ENCODE peak calls at places on chromosome 12, in five cellular contexts. Q is HepG2, G is GM12878, D is H1, A is K562. W is an unnamed sample.
A peak's percentile ranks its signal among the peaks of the same experiment; 100 is the strongest.

GRCh38 chr12:128823216-128823915 is 392 bp downstream of the SLC15A4 start:
- DNase-seq in Q (peak; percentile 12), A (peak; percentile 72), G (no peak), D (peak; percentile 70), W (no peak)

GRCh38 chr12:52278931-52279682 is 4.7 kb downstream of the KRT86 start:
- DNase-seq in D (peak; percentile 96), G (no peak), Q (peak; percentile 21), A (peak; percentile 91), W (peak; percentile 57)

GRCh38 chr12:2359725-2360629 is 307.2 kb downstream of the CACNA1C start:
- DNase-seq in A (no peak), Q (no peak), D (no peak), G (no peak), W (no peak)

GRCh38 chr12:118166946-118167345 is 31.0 kb downstream of the PEBP1 start:
- DNase-seq in D (no peak), Q (no peak), A (no peak), G (peak; percentile 87), W (no peak)

GRCh38 chr12:553216-554000 is 93.7 kb downstream of the B4GALNT3 start:
- DNase-seq in A (no peak), Q (no peak), G (no peak), D (no peak), W (no peak)

GRCh38 chr12:2163172-2163927 is 110.6 kb downstream of the CACNA1C start:
- DNase-seq in A (no peak), D (no peak), G (no peak), Q (peak; percentile 6), W (no peak)

GRCh38 chr12:18868673-18869072 is 130.8 kb downstream of the CAPZA3 start:
- DNase-seq in G (no peak), A (no peak), D (no peak), Q (no peak), W (no peak)

GRCh38 chr12:78229491-78230209 is 399.0 kb downstream of the NAV3 start:
- DNase-seq in D (peak; percentile 69), A (peak; percentile 16), Q (peak; percentile 28), G (peak; percentile 21), W (peak; percentile 44)

GRCh38 chr12:106710143-106710893 is 64.2 kb upstream of the RIC8B start:
- DNase-seq in A (no peak), D (no peak), Q (no peak), G (no peak), W (no peak)

GRCh38 chr12:126747530-126748149 is 1519.3 kb upstream of the TMEM132C start:
- DNase-seq in D (peak; percentile 87), Q (peak; percentile 9), A (peak; percentile 83), G (no peak), W (peak; percentile 16)

GRCh38 chr12:115132145-115132544 is 448.2 kb upstream of the TBX3 start:
- DNase-seq in G (no peak), A (no peak), D (no peak), Q (no peak), W (no peak)

GRCh38 chr12:51900323-51900889 is 6.9 kb upstream of the ACVRL1 start:
- DNase-seq in A (no peak), Q (no peak), D (no peak), G (no peak), W (no peak)

GRCh38 chr12:117334855-117335587 is 26.4 kb downstream of the NOS1 start:
- DNase-seq in G (no peak), Q (no peak), A (no peak), D (no peak), W (no peak)

GRCh38 chr12:60830381-60830780 is 1234.6 kb downstream of the SLC16A7 start:
- DNase-seq in Q (no peak), A (no peak), D (no peak), G (no peak), W (no peak)

GRCh38 chr12:95951515-95951914 is 8.4 kb downstream of the AMDHD1 start:
- DNase-seq in G (no peak), D (no peak), Q (no peak), A (no peak), W (no peak)

GRCh38 chr12:128073937-128074336 is 193.0 kb upstream of the TMEM132C start:
- DNase-seq in Q (no peak), G (no peak), A (no peak), D (no peak), W (no peak)

GRCh38 chr12:116803018-116803736 is 65.1 kb downstream of the RNFT2 start:
- DNase-seq in A (no peak), D (no peak), G (no peak), Q (no peak), W (no peak)

GRCh38 chr12:82687020-82687951 is 580 bp downstream of the TMTC2 start:
- DNase-seq in G (no peak), Q (no peak), D (peak; percentile 74), A (no peak), W (peak; percentile 35)

GRCh38 chr12:46450279-46450748 is 77.7 kb upstream of the SLC38A2 start:
- DNase-seq in D (no peak), A (peak; percentile 36), Q (no peak), G (no peak), W (no peak)

GRCh38 chr12:5213990-5214389 is 170.3 kb downstream of the KCNA5 start:
- DNase-seq in D (no peak), Q (peak; percentile 14), G (no peak), A (no peak), W (no peak)

GRCh38 chr12:6943387-6943718 is 263 bp upstream of the RNU7-1 start:
- DNase-seq in G (no peak), A (peak; percentile 69), D (peak; percentile 72), Q (peak; percentile 88), W (peak; percentile 89)

GRCh38 chr12:5997260-5997659 is 52.2 kb upstream of the ANO2 start:
- DNase-seq in Q (no peak), A (no peak), G (no peak), D (no peak), W (no peak)

GRCh38 chr12:47943492-47944359 is 19.7 kb upstream of the TMEM106C start:
- DNase-seq in A (no peak), D (no peak), Q (peak; percentile 19), G (no peak), W (peak; percentile 16)

GRCh38 chr12:40149673-40150260 is 43.9 kb upstream of the SLC2A13 start:
- DNase-seq in A (no peak), D (no peak), G (no peak), Q (no peak), W (no peak)

GRCh38 chr12:49548481-49548821 is 9.6 kb downstream of the KCNH3 start:
- DNase-seq in Q (no peak), D (no peak), A (no peak), G (no peak), W (no peak)

GRCh38 chr12:75890141-75890540 is 141.4 kb downstream of the PHLDA1 start:
- DNase-seq in D (no peak), G (no peak), A (no peak), Q (no peak), W (no peak)

GRCh38 chr12:8636581-8636980 is 23.9 kb upstream of the AICDA start:
- DNase-seq in G (no peak), D (no peak), Q (no peak), A (no peak), W (no peak)

GRCh38 chr12:47032644-47033043 is 46.8 kb upstream of the PCED1B start:
- DNase-seq in A (no peak), G (no peak), D (no peak), Q (peak; percentile 23), W (peak; percentile 36)

GRCh38 chr12:87930033-87930432 is 99.2 kb downstream of the C12orf50 start:
- DNase-seq in A (no peak), Q (no peak), G (no peak), D (no peak), W (no peak)

GRCh38 chr12:117643971-117644370 is 282.5 kb upstream of the NOS1 start:
- DNase-seq in D (no peak), G (no peak), Q (no peak), A (no peak), W (no peak)

GRCh38 chr12:64610092-64610659 is at the start of gene RASSF3:
- DNase-seq in G (no peak), A (peak; percentile 93), D (peak; percentile 85), Q (peak; percentile 44), W (peak; percentile 38)

GRCh38 chr12:71014180-71014785 is 93.7 kb upstream of the PTPRR start:
- DNase-seq in A (no peak), Q (peak; percentile 5), G (no peak), D (no peak), W (peak; percentile 51)

GRCh38 chr12:43273467-43273866 is 278.5 kb downstream of the ADAMTS20 start:
- DNase-seq in A (no peak), D (no peak), G (no peak), Q (no peak), W (no peak)

DNA sequence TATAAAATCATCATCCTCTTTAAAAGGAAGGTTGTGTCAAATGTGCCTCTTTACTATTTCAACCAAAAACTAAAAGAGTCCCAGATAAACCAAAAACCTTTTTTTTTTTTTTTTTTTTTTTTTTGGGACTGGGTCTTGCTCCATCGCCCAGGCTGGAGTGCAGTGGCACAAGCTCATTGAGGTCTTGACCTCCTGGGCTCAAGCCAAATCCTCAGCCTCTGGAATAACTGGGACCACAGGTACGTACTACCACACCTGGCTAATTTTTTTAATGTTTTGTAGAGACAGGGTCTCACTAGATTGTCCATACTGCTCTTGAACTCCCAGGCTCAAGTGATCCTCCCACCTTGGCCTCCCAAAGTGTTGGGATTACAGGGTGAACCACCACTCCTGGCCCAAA is 16.4 kb upstream of the SELPLG start:
- DNase-seq in G (no peak), A (no peak), Q (no peak), D (no peak), W (peak; percentile 57)
- H3K27ac ChIP-seq in G (no peak overlapping the region), A (no peak overlapping the region), Q (no peak overlapping the region), D (no peak overlapping the region), W (peak overlapping the region; percentile 75)

DNA sequence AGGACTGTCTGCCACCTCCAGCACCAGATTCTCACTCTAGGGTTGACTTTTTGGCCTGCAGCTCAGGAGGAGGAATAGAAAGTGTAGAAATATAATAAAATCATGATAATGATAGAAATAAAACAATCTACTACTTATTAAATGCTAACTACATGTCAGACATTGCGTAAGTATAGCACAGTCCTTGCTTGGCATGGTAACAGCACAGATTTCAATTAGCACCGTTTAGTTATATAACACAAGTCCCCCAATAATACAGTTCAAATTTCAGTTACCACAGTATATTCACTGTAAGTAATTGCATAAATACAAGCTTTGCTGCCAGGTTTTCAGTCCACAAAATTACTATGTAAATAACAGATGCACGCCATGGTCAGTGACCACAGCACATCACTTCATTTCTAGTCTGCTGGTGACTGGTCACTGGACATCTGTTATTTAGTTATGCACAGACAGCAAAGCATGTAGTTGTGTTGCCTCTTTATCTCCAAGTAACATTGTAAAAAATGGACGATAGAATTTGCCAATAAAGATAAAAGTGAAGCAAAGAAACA is 6.5 kb upstream of the GLT8D2 start:
- DNase-seq in G (no peak), D (no peak), A (no peak), Q (no peak), W (no peak)
- TF ChIP-seq SRF in G (no peak), D (no peak), A (no peak), Q (no peak), W (no peak)

DNA sequence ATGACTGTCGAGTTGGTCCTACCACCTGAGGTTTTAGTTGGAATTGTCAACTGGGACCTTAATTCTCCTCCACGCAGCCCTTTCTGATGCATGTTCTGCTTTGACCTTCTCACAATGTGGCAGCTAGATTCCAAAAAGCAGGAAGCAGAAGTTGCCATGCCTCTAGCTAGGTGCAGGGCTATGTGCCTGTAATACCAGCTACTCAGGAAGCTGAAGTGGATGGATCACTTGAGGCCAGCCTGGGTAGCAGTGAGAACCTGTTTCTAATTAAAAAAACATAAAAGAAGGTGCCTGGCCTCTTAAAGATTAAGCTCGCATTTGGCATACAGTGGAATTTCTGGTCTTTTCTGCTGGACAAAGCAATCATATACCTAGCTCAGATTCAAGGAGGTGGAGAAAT is 77.1 kb downstream of the FGD4 start:
- DNase-seq in A (no peak), Q (no peak), D (no peak), G (no peak), W (no peak)
- H3K27ac ChIP-seq in A (no peak overlapping the region), Q (no peak overlapping the region), D (no peak overlapping the region), G (no peak overlapping the region), W (no peak overlapping the region)

GRCh38 chr12:54294152-54294913 is 6.5 kb downstream of the NFE2 start:
- DNase-seq in A (peak; percentile 81), Q (peak; percentile 89), G (no peak), D (peak; percentile 94), W (no peak)
- TF ChIP-seq SRF in A (peak; percentile 29), Q (no peak), G (no peak), D (no peak), W (no peak)

W was measured in HCT116.